ENCODE peak calls at places on chromosome 1, in ten cellular contexts. R is left ventricle myocardium inferior, J is endothelial cell of umbilical vein, N is upper lobe of right lung, E is uterus, T is stomach, C is fibroblast of lung, S is K562, L is brain microvascular endothelial cell, M is prostate gland. V is an unnamed sample.

GRCh38 chr1:85898861-85899260 is 190.6 kb upstream of the ZNHIT6 start:
- DNase-seq in R (no peak), J (no peak), N (no peak), E (no peak), T (no peak), C (no peak), S (no peak), L (peak; percentile 11), M (no peak), V (no peak)

GRCh38 chr1:194830387-194830786 is 1644.0 kb upstream of the B3GALT2 start:
- DNase-seq in R (no peak), J (no peak), N (no peak), E (no peak), T (no peak), C (no peak), S (no peak), L (no peak), M (no peak), V (no peak)

GRCh38 chr1:4025752-4026151 is 125.7 kb upstream of the C1orf174 start:
- DNase-seq in R (no peak), J (no peak), N (no peak), E (no peak), T (no peak), C (no peak), S (no peak), L (no peak), M (no peak), V (no peak)

GRCh38 chr1:38500891-38501290 is 358.7 kb downstream of the RRAGC start:
- DNase-seq in R (no peak), J (no peak), N (no peak), E (no peak), T (no peak), C (no peak), S (no peak), L (no peak), M (no peak), V (no peak)

GRCh38 chr1:199551967-199552565 is 475.4 kb upstream of the NR5A2 start:
- DNase-seq in R (no peak), J (peak; percentile 77), N (no peak), E (no peak), T (no peak), C (peak; percentile 85), S (peak; percentile 21), L (peak; percentile 48), M (no peak), V (peak; percentile 48)

GRCh38 chr1:226945106-226945857 is 5.2 kb downstream of the COQ8A start:
- DNase-seq in R (no peak), J (no peak), N (peak; percentile 69), E (no peak), T (peak; percentile 91), C (no peak), S (no peak), L (no peak), M (peak; percentile 22), V (no peak)

GRCh38 chr1:183454377-183454776 is 17.9 kb upstream of the SMG7 start:
- DNase-seq in R (no peak), J (no peak), N (no peak), E (no peak), T (no peak), C (no peak), S (no peak), L (no peak), M (no peak), V (peak; percentile 41)

GRCh38 chr1:18890704-18891103 is 11.7 kb downstream of the ALDH4A1 start:
- DNase-seq in R (no peak), J (no peak), N (no peak), E (no peak), T (peak; percentile 34), C (no peak), S (no peak), L (no peak), M (no peak), V (no peak)

DNA sequence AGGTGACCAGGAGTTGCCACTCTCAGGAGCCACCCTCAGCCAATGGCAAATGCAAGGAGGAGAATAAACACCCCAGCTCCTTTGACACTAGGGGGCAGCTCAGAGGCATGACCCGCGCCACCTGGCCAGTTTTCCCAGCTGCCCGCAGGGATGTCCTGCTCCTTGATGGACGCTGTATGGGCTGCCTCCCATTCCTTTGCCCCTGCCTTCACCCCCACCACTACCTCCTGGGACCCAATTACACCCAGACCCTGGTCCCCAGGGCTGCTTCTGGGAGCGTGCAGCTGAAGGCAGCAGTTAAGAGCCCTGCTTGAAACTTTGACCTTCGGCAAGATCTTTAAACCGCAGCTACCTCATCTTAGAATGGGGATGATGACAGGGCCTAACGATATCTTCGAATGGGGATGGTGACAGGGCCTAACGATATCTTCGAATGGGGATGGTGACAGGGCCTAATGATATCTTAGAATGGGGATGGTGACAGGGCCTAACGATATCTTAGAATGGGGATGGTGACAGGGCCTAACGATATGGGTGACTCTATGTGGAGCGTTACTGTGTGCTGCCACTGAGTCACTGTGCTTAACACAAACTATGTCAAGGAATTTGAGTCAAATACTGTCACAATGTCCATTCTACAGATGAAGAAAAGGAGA is 163.0 kb upstream of the KAZN start:
- DNase-seq in R (no peak), J (no peak), N (no peak), E (no peak), T (no peak), C (no peak), S (peak; percentile 87), L (no peak), M (no peak), V (no peak)
- TF ChIP-seq CTCF in R (peak; percentile 8), J (no peak), N (no peak), E (no peak), T (no peak), C (no peak), S (peak; percentile 93), L (no peak), M (no peak), V (no peak)

GRCh38 chr1:26388791-26389445 is 16.4 kb upstream of the ZNF683 start:
- DNase-seq in R (no peak), J (no peak), N (no peak), E (no peak), T (no peak), C (no peak), S (no peak), L (no peak), M (no peak), V (peak; percentile 27)
- H3K27ac ChIP-seq in R (no peak overlapping the region), J (no peak overlapping the region), N (no peak overlapping the region), E (no peak overlapping the region), T (no peak overlapping the region), C (no peak overlapping the region), S (no peak overlapping the region), L (no peak overlapping the region), M (no peak overlapping the region), V (no peak overlapping the region)

DNA sequence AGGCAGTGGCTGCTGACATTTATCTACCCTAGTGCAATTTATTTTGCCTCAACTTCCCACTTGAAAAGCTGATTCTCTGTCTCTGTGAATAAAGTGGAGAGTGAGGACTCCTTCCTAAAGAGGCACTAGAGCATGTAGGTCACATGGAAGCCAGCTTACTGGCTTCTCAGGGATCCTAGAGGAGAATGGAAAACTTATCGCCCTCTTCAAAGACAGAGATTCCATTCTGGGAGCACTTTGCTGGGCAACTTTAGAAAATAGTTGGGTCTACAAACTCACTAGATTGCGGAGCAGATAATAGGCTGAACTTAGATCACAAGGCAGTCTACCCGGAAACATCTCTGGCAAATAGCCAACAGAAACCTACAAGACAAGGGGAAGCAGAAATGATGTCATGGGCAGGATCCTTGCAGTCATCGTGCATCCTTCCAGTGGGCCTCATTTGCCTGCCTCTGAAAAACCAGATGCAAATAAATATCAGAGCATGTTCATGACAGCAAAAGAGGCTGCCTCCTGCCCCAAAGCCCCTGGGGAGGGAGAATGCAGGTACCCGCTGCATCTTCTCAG is 104.8 kb upstream of the BARHL2 start:
- DNase-seq in R (no peak), J (no peak), N (no peak), E (no peak), T (no peak), C (no peak), S (no peak), L (no peak), M (no peak), V (no peak)
- TF ChIP-seq CTCF in R (no peak), J (no peak), N (no peak), E (no peak), T (no peak), C (no peak), S (no peak), L (no peak), M (no peak), V (no peak)

GRCh38 chr1:208090776-208091291 is 153.3 kb downstream of the PLXNA2 start:
- DNase-seq in R (no peak), J (no peak), N (no peak), E (no peak), T (no peak), C (peak; percentile 23), S (no peak), L (no peak), M (no peak), V (no peak)

GRCh38 chr1:208089151-208089550 is 155.0 kb downstream of the PLXNA2 start:
- DNase-seq in R (no peak), J (no peak), N (no peak), E (no peak), T (no peak), C (peak; percentile 20), S (no peak), L (no peak), M (no peak), V (no peak)

GRCh38 chr1:208089971-208090755 is 154.0 kb downstream of the PLXNA2 start:
- DNase-seq in R (peak; percentile 53), J (no peak), N (no peak), E (no peak), T (no peak), C (peak; percentile 64), S (no peak), L (no peak), M (no peak), V (no peak)

GRCh38 chr1:208093754-208094719 is 150.1 kb downstream of the PLXNA2 start:
- DNase-seq in R (peak; percentile 73), J (peak; percentile 57), N (peak; percentile 77), E (peak; percentile 54), T (peak; percentile 66), C (peak; percentile 63), S (peak; percentile 91), L (peak; percentile 64), M (peak; percentile 58), V (peak; percentile 49)

DNA sequence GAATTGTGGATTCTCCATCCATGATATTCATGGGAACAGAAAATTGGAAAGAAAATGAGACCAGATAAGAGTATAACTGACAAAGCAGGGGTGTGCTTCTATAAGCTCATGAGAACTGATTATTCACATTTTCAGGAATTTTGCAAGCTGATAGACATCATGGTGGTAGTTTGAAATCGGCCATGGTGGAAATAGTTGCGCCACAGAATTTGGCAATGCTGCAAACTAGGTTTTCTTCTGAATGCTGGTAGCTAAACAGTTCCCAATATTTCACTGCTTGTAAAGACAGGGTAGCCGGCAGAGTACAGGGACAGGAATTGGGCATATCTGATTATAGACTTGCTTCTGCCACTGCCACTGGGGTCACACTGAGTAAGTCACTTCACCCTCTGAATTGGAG is 151.1 kb downstream of the PLXNA2 start:
- DNase-seq in R (no peak), J (no peak), N (no peak), E (no peak), T (no peak), C (no peak), S (no peak), L (no peak), M (no peak), V (no peak)
- H3K27ac ChIP-seq in R (no peak overlapping the region), J (no peak overlapping the region), N (no peak overlapping the region), E (no peak overlapping the region), T (no peak overlapping the region), C (no peak overlapping the region), S (no peak overlapping the region), L (no peak overlapping the region), M (no peak overlapping the region), V (no peak overlapping the region)